ENCODE peak calls at places on chromosomes 3 and 15, in four cellular contexts. One of them, this sample, is unnamed.

GRCh38 chr15:79431636-79432344 is at the start of gene MINAR1:
- DNase-seq in C1 segment of cervical spinal cord: no peak
- DNase-seq in OCI-LY7: no peak
- DNase-seq in skeletal muscle cell: no peak
- DNase-seq in this sample: peak; percentile 15

GRCh38 chr15:70498096-70498626 is 265.2 kb downstream of the UACA start:
- DNase-seq in skeletal muscle cell: no peak
- DNase-seq in OCI-LY7: no peak
- DNase-seq in C1 segment of cervical spinal cord: no peak
- DNase-seq in this sample: no peak

GRCh38 chr3:64685331-64685799 is 2.4 kb downstream of the ADAMTS9 start:
- DNase-seq in OCI-LY7: no peak
- DNase-seq in skeletal muscle cell: peak; percentile 74
- DNase-seq in C1 segment of cervical spinal cord: peak; percentile 61
- DNase-seq in this sample: no peak

GRCh38 chr3:43155016-43155415 is 49.1 kb upstream of the POMGNT2 start:
- DNase-seq in skeletal muscle cell: no peak
- DNase-seq in C1 segment of cervical spinal cord: no peak
- DNase-seq in OCI-LY7: no peak
- DNase-seq in this sample: no peak

GRCh38 chr3:140440446-140440845 is 237.4 kb upstream of the TRIM42 start:
- DNase-seq in skeletal muscle cell: no peak
- DNase-seq in OCI-LY7: no peak
- DNase-seq in C1 segment of cervical spinal cord: no peak
- DNase-seq in this sample: no peak

GRCh38 chr3:138686771-138687221 is 78.2 kb downstream of the FAIM start:
- DNase-seq in C1 segment of cervical spinal cord: no peak
- DNase-seq in skeletal muscle cell: peak; percentile 88
- DNase-seq in OCI-LY7: peak; percentile 61
- DNase-seq in this sample: no peak

GRCh38 chr3:146187334-146187950 is 26.5 kb upstream of the PLOD2 start:
- DNase-seq in OCI-LY7: peak; percentile 6
- DNase-seq in C1 segment of cervical spinal cord: no peak
- DNase-seq in skeletal muscle cell: no peak
- DNase-seq in this sample: no peak

GRCh38 chr3:50160561-50160983 is 5.4 kb downstream of the SEMA3F start:
- DNase-seq in skeletal muscle cell: no peak
- DNase-seq in C1 segment of cervical spinal cord: no peak
- DNase-seq in OCI-LY7: no peak
- DNase-seq in this sample: no peak

GRCh38 chr3:47485812-47486211 is 10.1 kb upstream of the SCAP start:
- DNase-seq in skeletal muscle cell: peak; percentile 41
- DNase-seq in OCI-LY7: no peak
- DNase-seq in C1 segment of cervical spinal cord: no peak
- DNase-seq in this sample: no peak

GRCh38 chr3:116702370-116702769 is 7.2 kb upstream of the TUSC7 start:
- DNase-seq in OCI-LY7: no peak
- DNase-seq in skeletal muscle cell: no peak
- DNase-seq in C1 segment of cervical spinal cord: no peak
- DNase-seq in this sample: no peak

GRCh38 chr3:94433811-94434210 is 370.9 kb downstream of the NSUN3 start:
- DNase-seq in C1 segment of cervical spinal cord: no peak
- DNase-seq in skeletal muscle cell: no peak
- DNase-seq in OCI-LY7: no peak
- DNase-seq in this sample: no peak

GRCh38 chr3:124780767-124781485 is 50.7 kb downstream of the UMPS start:
- DNase-seq in C1 segment of cervical spinal cord: peak; percentile 70
- DNase-seq in skeletal muscle cell: peak; percentile 64
- DNase-seq in OCI-LY7: no peak
- DNase-seq in this sample: peak; percentile 57

GRCh38 chr15:31398677-31399260 is 72.1 kb downstream of the KLF13 start:
- DNase-seq in C1 segment of cervical spinal cord: no peak
- DNase-seq in OCI-LY7: no peak
- DNase-seq in skeletal muscle cell: no peak
- DNase-seq in this sample: no peak

GRCh38 chr3:40980467-40980866 is 218.8 kb upstream of the CTNNB1 start:
- DNase-seq in skeletal muscle cell: no peak
- DNase-seq in C1 segment of cervical spinal cord: no peak
- DNase-seq in OCI-LY7: no peak
- DNase-seq in this sample: no peak

GRCh38 chr3:165459111-165459510 is 262.9 kb upstream of the SLITRK3 start:
- DNase-seq in C1 segment of cervical spinal cord: no peak
- DNase-seq in skeletal muscle cell: no peak
- DNase-seq in OCI-LY7: no peak
- DNase-seq in this sample: no peak

GRCh38 chr3:112605285-112605684 is 35.7 kb downstream of the CCDC80 start:
- DNase-seq in C1 segment of cervical spinal cord: no peak
- DNase-seq in skeletal muscle cell: peak; percentile 97
- DNase-seq in OCI-LY7: no peak
- DNase-seq in this sample: peak; percentile 41

GRCh38 chr3:126476166-126476975 is 680 bp upstream of the ZXDC start:
- DNase-seq in C1 segment of cervical spinal cord: peak; percentile 77
- DNase-seq in OCI-LY7: no peak
- DNase-seq in skeletal muscle cell: no peak
- DNase-seq in this sample: peak; percentile 34

GRCh38 chr15:62457100-62457499 is 292.0 kb upstream of the C2CD4B start:
- DNase-seq in C1 segment of cervical spinal cord: no peak
- DNase-seq in OCI-LY7: no peak
- DNase-seq in skeletal muscle cell: no peak
- DNase-seq in this sample: no peak

GRCh38 chr3:196227629-196228493 is 11.5 kb downstream of the SLC51A start:
- DNase-seq in skeletal muscle cell: no peak
- DNase-seq in C1 segment of cervical spinal cord: no peak
- DNase-seq in OCI-LY7: no peak
- DNase-seq in this sample: no peak

GRCh38 chr3:58531956-58532355 is 5.0 kb downstream of the ACOX2 start:
- DNase-seq in skeletal muscle cell: no peak
- DNase-seq in OCI-LY7: peak; percentile 44
- DNase-seq in C1 segment of cervical spinal cord: no peak
- DNase-seq in this sample: no peak

GRCh38 chr3:100893108-100893507 is 100.1 kb downstream of the ABI3BP start:
- DNase-seq in C1 segment of cervical spinal cord: peak; percentile 6
- DNase-seq in OCI-LY7: no peak
- DNase-seq in skeletal muscle cell: no peak
- DNase-seq in this sample: no peak

GRCh38 chr3:65732060-65732933 is 306.4 kb downstream of the MAGI1 start:
- DNase-seq in C1 segment of cervical spinal cord: no peak
- DNase-seq in OCI-LY7: peak; percentile 49
- DNase-seq in skeletal muscle cell: no peak
- DNase-seq in this sample: no peak

GRCh38 chr15:91258436-91258779 is 158.4 kb downstream of the SV2B start:
- DNase-seq in C1 segment of cervical spinal cord: no peak
- DNase-seq in OCI-LY7: peak; percentile 4
- DNase-seq in skeletal muscle cell: no peak
- DNase-seq in this sample: no peak

GRCh38 chr3:115301364-115301860 is 154.3 kb upstream of the ZBTB20 start:
- DNase-seq in skeletal muscle cell: no peak
- DNase-seq in C1 segment of cervical spinal cord: no peak
- DNase-seq in OCI-LY7: no peak
- DNase-seq in this sample: no peak

GRCh38 chr15:69603369-69604049 is 150.9 kb downstream of the RPLP1 start:
- DNase-seq in OCI-LY7: no peak
- DNase-seq in C1 segment of cervical spinal cord: no peak
- DNase-seq in skeletal muscle cell: no peak
- DNase-seq in this sample: no peak

GRCh38 chr15:74302821-74303359 is 64.6 kb downstream of the CYP11A1 start:
- DNase-seq in OCI-LY7: peak; percentile 45
- DNase-seq in skeletal muscle cell: no peak
- DNase-seq in C1 segment of cervical spinal cord: no peak
- DNase-seq in this sample: peak; percentile 92

GRCh38 chr3:189139631-189140030 is 32.1 kb upstream of the TPRG1 start:
- DNase-seq in C1 segment of cervical spinal cord: no peak
- DNase-seq in skeletal muscle cell: no peak
- DNase-seq in OCI-LY7: no peak
- DNase-seq in this sample: no peak

GRCh38 chr15:44706401-44706800 is 4.7 kb downstream of the PATL2 start:
- DNase-seq in skeletal muscle cell: no peak
- DNase-seq in C1 segment of cervical spinal cord: no peak
- DNase-seq in OCI-LY7: no peak
- DNase-seq in this sample: no peak

GRCh38 chr3:46756642-46757041 is 39.0 kb upstream of the PRSS50 start:
- DNase-seq in OCI-LY7: no peak
- DNase-seq in skeletal muscle cell: no peak
- DNase-seq in C1 segment of cervical spinal cord: no peak
- DNase-seq in this sample: no peak

GRCh38 chr3:14274537-14274936 is 95.9 kb downstream of the LSM3 start:
- DNase-seq in C1 segment of cervical spinal cord: no peak
- DNase-seq in OCI-LY7: peak; percentile 28
- DNase-seq in skeletal muscle cell: no peak
- DNase-seq in this sample: no peak

GRCh38 chr3:190121061-190121765 is 516 bp upstream of the P3H2 start:
- DNase-seq in OCI-LY7: no peak
- DNase-seq in skeletal muscle cell: no peak
- DNase-seq in C1 segment of cervical spinal cord: no peak
- DNase-seq in this sample: peak; percentile 29

This sample was measured in posterior cingulate gyrus.